ENCODE peak calls at places on chromosomes 1 and 21, in nine cellular contexts. One of them, this sample, is unnamed.

GRCh38 chr1:116693759-116694482 is 26.4 kb upstream of the IGSF3 start:
- DNase-seq in AG04450: no peak
- DNase-seq in neural crest cell: no peak
- DNase-seq in lower lobe of right lung: no peak
- DNase-seq in Panc1: no peak
- DNase-seq in chondrocyte: no peak
- DNase-seq in adrenal gland: no peak
- DNase-seq in sigmoid colon: no peak
- DNase-seq in esophagus muscularis mucosa: no peak
- DNase-seq in this sample: no peak

GRCh38 chr1:112263464-112263863 is 132.6 kb upstream of the CTTNBP2NL start:
- DNase-seq in AG04450: no peak
- DNase-seq in neural crest cell: no peak
- DNase-seq in lower lobe of right lung: no peak
- DNase-seq in Panc1: no peak
- DNase-seq in chondrocyte: no peak
- DNase-seq in adrenal gland: no peak
- DNase-seq in sigmoid colon: no peak
- DNase-seq in esophagus muscularis mucosa: no peak
- DNase-seq in this sample: no peak

GRCh38 chr1:117320515-117320914 is 46.7 kb upstream of the MAN1A2 start:
- DNase-seq in AG04450: no peak
- DNase-seq in neural crest cell: no peak
- DNase-seq in lower lobe of right lung: no peak
- DNase-seq in Panc1: no peak
- DNase-seq in chondrocyte: no peak
- DNase-seq in adrenal gland: no peak
- DNase-seq in sigmoid colon: no peak
- DNase-seq in esophagus muscularis mucosa: no peak
- DNase-seq in this sample: no peak

GRCh38 chr1:57325117-57325516 is 98.7 kb downstream of the DAB1 start:
- DNase-seq in AG04450: no peak
- DNase-seq in neural crest cell: no peak
- DNase-seq in lower lobe of right lung: no peak
- DNase-seq in Panc1: no peak
- DNase-seq in chondrocyte: no peak
- DNase-seq in adrenal gland: no peak
- DNase-seq in sigmoid colon: no peak
- DNase-seq in esophagus muscularis mucosa: no peak
- DNase-seq in this sample: no peak

GRCh38 chr1:29944253-29944652 is 707.9 kb downstream of the PTPRU start:
- DNase-seq in AG04450: no peak
- DNase-seq in neural crest cell: no peak
- DNase-seq in lower lobe of right lung: no peak
- DNase-seq in Panc1: no peak
- DNase-seq in chondrocyte: no peak
- DNase-seq in adrenal gland: no peak
- DNase-seq in sigmoid colon: no peak
- DNase-seq in esophagus muscularis mucosa: no peak
- DNase-seq in this sample: no peak

GRCh38 chr21:36791695-36792451 is 93.0 kb downstream of the SIM2 start:
- DNase-seq in AG04450: no peak
- DNase-seq in neural crest cell: no peak
- DNase-seq in lower lobe of right lung: no peak
- DNase-seq in Panc1: no peak
- DNase-seq in chondrocyte: no peak
- DNase-seq in adrenal gland: peak; percentile 79
- DNase-seq in sigmoid colon: no peak
- DNase-seq in esophagus muscularis mucosa: no peak
- DNase-seq in this sample: no peak

GRCh38 chr1:66434096-66434495 is 99.9 kb upstream of the SGIP1 start:
- DNase-seq in AG04450: peak; percentile 39
- DNase-seq in neural crest cell: no peak
- DNase-seq in lower lobe of right lung: no peak
- DNase-seq in Panc1: no peak
- DNase-seq in chondrocyte: no peak
- DNase-seq in adrenal gland: no peak
- DNase-seq in sigmoid colon: no peak
- DNase-seq in esophagus muscularis mucosa: no peak
- DNase-seq in this sample: no peak

GRCh38 chr1:184806296-184806721 is 51.7 kb upstream of the EDEM3 start:
- DNase-seq in AG04450: no peak
- DNase-seq in neural crest cell: no peak
- DNase-seq in lower lobe of right lung: no peak
- DNase-seq in Panc1: no peak
- DNase-seq in chondrocyte: no peak
- DNase-seq in adrenal gland: no peak
- DNase-seq in sigmoid colon: no peak
- DNase-seq in esophagus muscularis mucosa: no peak
- DNase-seq in this sample: no peak

GRCh38 chr1:90325165-90325564 is 330.3 kb downstream of the ZNF326 start:
- DNase-seq in AG04450: no peak
- DNase-seq in neural crest cell: no peak
- DNase-seq in lower lobe of right lung: no peak
- DNase-seq in Panc1: no peak
- DNase-seq in chondrocyte: no peak
- DNase-seq in adrenal gland: no peak
- DNase-seq in sigmoid colon: no peak
- DNase-seq in esophagus muscularis mucosa: no peak
- DNase-seq in this sample: no peak

GRCh38 chr1:91700332-91700731 is 185.6 kb downstream of the TGFBR3 start:
- DNase-seq in AG04450: no peak
- DNase-seq in neural crest cell: no peak
- DNase-seq in lower lobe of right lung: no peak
- DNase-seq in Panc1: no peak
- DNase-seq in chondrocyte: no peak
- DNase-seq in adrenal gland: no peak
- DNase-seq in sigmoid colon: no peak
- DNase-seq in esophagus muscularis mucosa: no peak
- DNase-seq in this sample: no peak

GRCh38 chr21:37565530-37566223 is 199.1 kb downstream of the DYRK1A start:
- DNase-seq in AG04450: no peak
- DNase-seq in neural crest cell: no peak
- DNase-seq in lower lobe of right lung: no peak
- DNase-seq in Panc1: no peak
- DNase-seq in chondrocyte: no peak
- DNase-seq in adrenal gland: no peak
- DNase-seq in sigmoid colon: no peak
- DNase-seq in esophagus muscularis mucosa: peak; percentile 90
- DNase-seq in this sample: no peak

GRCh38 chr1:200437556-200438203 is 27.8 kb upstream of the ZNF281 start:
- DNase-seq in AG04450: no peak
- DNase-seq in neural crest cell: no peak
- DNase-seq in lower lobe of right lung: no peak
- DNase-seq in Panc1: no peak
- DNase-seq in chondrocyte: no peak
- DNase-seq in adrenal gland: no peak
- DNase-seq in sigmoid colon: no peak
- DNase-seq in esophagus muscularis mucosa: no peak
- DNase-seq in this sample: no peak

GRCh38 chr1:171141336-171142051 is 43.6 kb upstream of the FMO2 start:
- DNase-seq in AG04450: peak; percentile 96
- DNase-seq in neural crest cell: no peak
- DNase-seq in lower lobe of right lung: no peak
- DNase-seq in Panc1: no peak
- DNase-seq in chondrocyte: no peak
- DNase-seq in adrenal gland: peak; percentile 68
- DNase-seq in sigmoid colon: peak; percentile 82
- DNase-seq in esophagus muscularis mucosa: no peak
- DNase-seq in this sample: no peak

GRCh38 chr1:225736651-225737097 is 41.0 kb upstream of the SRP9 start:
- DNase-seq in AG04450: no peak
- DNase-seq in neural crest cell: no peak
- DNase-seq in lower lobe of right lung: no peak
- DNase-seq in Panc1: no peak
- DNase-seq in chondrocyte: no peak
- DNase-seq in adrenal gland: no peak
- DNase-seq in sigmoid colon: no peak
- DNase-seq in esophagus muscularis mucosa: no peak
- DNase-seq in this sample: no peak

DNA sequence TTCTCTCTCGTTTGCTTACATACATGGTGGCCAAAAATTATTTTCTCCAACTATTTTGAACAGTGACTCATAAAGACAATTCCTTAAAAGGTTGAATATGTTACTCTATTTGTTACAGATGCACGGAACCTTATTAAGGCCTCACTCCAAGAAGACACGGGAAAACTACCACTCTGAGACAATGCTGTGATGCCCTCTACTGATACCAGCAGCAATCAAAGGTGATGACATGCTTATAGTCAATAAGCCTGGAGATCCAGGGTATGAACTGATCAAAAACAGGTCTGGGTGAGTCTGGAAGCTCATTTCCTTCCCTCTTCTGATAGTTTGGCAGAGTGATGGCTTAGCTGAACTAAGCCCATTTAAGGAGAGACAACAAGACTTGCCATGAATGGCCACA is 563.0 kb downstream of the LRRIQ3 start:
- DNase-seq in AG04450: no peak
- DNase-seq in neural crest cell: no peak
- DNase-seq in lower lobe of right lung: no peak
- DNase-seq in Panc1: no peak
- DNase-seq in chondrocyte: no peak
- DNase-seq in adrenal gland: no peak
- DNase-seq in sigmoid colon: no peak
- DNase-seq in esophagus muscularis mucosa: no peak
- DNase-seq in this sample: no peak
- TF ChIP-seq CTCF in AG04450: no peak
- TF ChIP-seq CTCF in neural crest cell: no peak
- TF ChIP-seq CTCF in lower lobe of right lung: no peak
- TF ChIP-seq CTCF in Panc1: peak; percentile 5
- TF ChIP-seq CTCF in chondrocyte: no peak
- TF ChIP-seq CTCF in adrenal gland: peak; percentile 18
- TF ChIP-seq CTCF in sigmoid colon: no peak
- TF ChIP-seq CTCF in esophagus muscularis mucosa: no peak
- TF ChIP-seq CTCF in this sample: no peak

DNA sequence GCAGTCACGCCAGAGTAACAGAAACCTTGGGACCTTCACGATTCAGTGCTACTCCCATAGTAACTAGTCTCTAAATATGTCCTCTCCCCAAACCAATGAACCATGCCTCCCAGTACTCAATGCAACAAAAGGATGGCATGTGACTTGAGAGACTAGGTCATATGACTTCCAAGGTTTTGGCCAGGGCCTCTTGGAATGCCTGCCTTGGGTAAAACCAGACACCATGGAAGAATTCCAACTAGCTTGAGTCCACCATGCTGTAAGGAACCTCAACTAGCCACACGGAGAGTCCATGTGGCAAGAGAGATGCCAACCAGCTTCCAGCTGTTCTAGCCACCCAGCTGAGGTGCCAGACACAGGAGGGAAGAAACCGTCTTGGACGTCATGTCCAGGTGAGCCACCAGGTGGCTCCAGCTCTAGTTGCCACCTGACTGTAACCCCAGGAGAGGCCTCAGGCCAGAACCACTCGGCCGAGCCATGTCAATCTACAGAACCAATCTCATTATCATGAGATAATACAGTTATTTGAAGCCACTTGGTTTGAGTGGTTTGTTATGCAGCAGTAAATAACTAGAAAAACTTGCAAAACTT is 115.0 kb downstream of the SYF2 start:
- DNase-seq in AG04450: no peak
- DNase-seq in neural crest cell: no peak
- DNase-seq in lower lobe of right lung: no peak
- DNase-seq in Panc1: no peak
- DNase-seq in chondrocyte: no peak
- DNase-seq in adrenal gland: no peak
- DNase-seq in sigmoid colon: no peak
- DNase-seq in esophagus muscularis mucosa: no peak
- DNase-seq in this sample: no peak
- TF ChIP-seq CTCF in AG04450: no peak
- TF ChIP-seq CTCF in neural crest cell: peak; percentile 46
- TF ChIP-seq CTCF in lower lobe of right lung: no peak
- TF ChIP-seq CTCF in Panc1: no peak
- TF ChIP-seq CTCF in chondrocyte: peak; percentile 38
- TF ChIP-seq CTCF in adrenal gland: no peak
- TF ChIP-seq CTCF in sigmoid colon: no peak
- TF ChIP-seq CTCF in esophagus muscularis mucosa: no peak
- TF ChIP-seq CTCF in this sample: no peak

DNA sequence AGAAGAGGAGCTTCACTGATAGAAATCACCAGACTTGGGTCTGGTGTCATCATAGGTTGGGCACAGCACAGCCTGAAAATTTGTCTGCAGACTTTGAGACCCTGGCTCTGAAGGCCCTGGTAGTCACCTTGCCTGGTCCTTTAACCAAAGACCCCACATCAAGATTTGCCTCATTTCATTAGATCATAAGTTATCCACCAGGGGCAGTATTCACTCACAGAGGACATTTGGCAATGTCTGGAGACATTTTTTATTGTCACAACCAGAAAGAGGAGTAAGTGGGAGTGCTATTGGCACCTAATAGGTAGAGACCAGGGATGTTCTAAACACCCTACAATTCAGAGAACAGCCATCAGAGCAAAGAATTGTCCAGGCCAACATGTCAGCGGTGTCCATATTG is 22.1 kb upstream of the PAX7 start:
- DNase-seq in AG04450: no peak
- DNase-seq in neural crest cell: no peak
- DNase-seq in lower lobe of right lung: no peak
- DNase-seq in Panc1: no peak
- DNase-seq in chondrocyte: no peak
- DNase-seq in adrenal gland: no peak
- DNase-seq in sigmoid colon: no peak
- DNase-seq in esophagus muscularis mucosa: no peak
- DNase-seq in this sample: no peak
- TF ChIP-seq CTCF in AG04450: no peak
- TF ChIP-seq CTCF in neural crest cell: peak; percentile 37
- TF ChIP-seq CTCF in lower lobe of right lung: no peak
- TF ChIP-seq CTCF in Panc1: no peak
- TF ChIP-seq CTCF in chondrocyte: peak; percentile 31
- TF ChIP-seq CTCF in adrenal gland: no peak
- TF ChIP-seq CTCF in sigmoid colon: no peak
- TF ChIP-seq CTCF in esophagus muscularis mucosa: no peak
- TF ChIP-seq CTCF in this sample: no peak

DNA sequence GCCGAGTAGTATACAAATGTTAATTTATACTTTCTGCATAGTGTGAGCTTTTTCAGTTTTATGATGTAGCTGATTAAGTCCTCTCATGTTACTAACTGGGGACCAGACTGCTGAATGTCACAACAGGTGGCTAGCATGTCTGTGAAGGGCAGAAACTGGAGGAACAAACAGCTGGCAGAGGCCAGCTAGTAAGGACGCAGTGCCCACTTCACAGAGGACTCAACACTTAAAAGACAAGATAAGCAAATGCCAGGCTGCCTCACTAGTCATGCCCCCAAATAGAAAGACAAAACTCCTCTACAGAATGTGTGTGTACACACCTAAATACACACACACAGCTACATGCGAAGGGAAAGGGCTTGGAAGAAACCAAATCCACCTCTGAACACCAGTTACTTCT is 73.8 kb upstream of the ZNF678 start:
- DNase-seq in AG04450: no peak
- DNase-seq in neural crest cell: no peak
- DNase-seq in lower lobe of right lung: no peak
- DNase-seq in Panc1: no peak
- DNase-seq in chondrocyte: no peak
- DNase-seq in adrenal gland: no peak
- DNase-seq in sigmoid colon: no peak
- DNase-seq in esophagus muscularis mucosa: peak; percentile 80
- DNase-seq in this sample: no peak
- TF ChIP-seq CTCF in AG04450: no peak
- TF ChIP-seq CTCF in neural crest cell: no peak
- TF ChIP-seq CTCF in lower lobe of right lung: no peak
- TF ChIP-seq CTCF in Panc1: no peak
- TF ChIP-seq CTCF in chondrocyte: no peak
- TF ChIP-seq CTCF in adrenal gland: no peak
- TF ChIP-seq CTCF in sigmoid colon: no peak
- TF ChIP-seq CTCF in esophagus muscularis mucosa: no peak
- TF ChIP-seq CTCF in this sample: no peak

This sample was measured in D721Med.